ENCODE peak calls at places on chromosomes 1 and 21, in seven cellular contexts. G is ascending aorta; H is AG04450; M is CD4-positive, alpha-beta T cell; Z is mucosa of descending colon; F is astrocyte of the cerebellum; W is glutamatergic neuron. R is an unnamed sample.
A peak's percentile ranks its signal among the peaks of the same experiment; 100 is the strongest.

GRCh38 chr1:93591833-93592635 is 89.6 kb downstream of the BCAR3 start:
- DNase-seq in G (no peak), H (no peak), M (no peak), Z (peak; percentile 95), F (no peak), W (peak; percentile 81), R (no peak)

GRCh38 chr1:58082596-58082995 is 463.9 kb downstream of the OMA1 start:
- DNase-seq in G (no peak), H (no peak), M (no peak), Z (no peak), F (no peak), W (no peak), R (no peak)

GRCh38 chr1:102566182-102566581 is 542.1 kb downstream of the COL11A1 start:
- DNase-seq in G (no peak), H (no peak), M (no peak), Z (no peak), F (no peak), W (no peak), R (no peak)

GRCh38 chr21:36713746-36714145 is 14.8 kb downstream of the SIM2 start:
- DNase-seq in G (no peak), H (no peak), M (no peak), Z (no peak), F (no peak), W (no peak), R (no peak)

GRCh38 chr1:218294531-218294930 is 9.4 kb downstream of the RRP15 start:
- DNase-seq in G (no peak), H (no peak), M (no peak), Z (no peak), F (no peak), W (no peak), R (no peak)

GRCh38 chr1:111735858-111736544 is 3.2 kb downstream of the INKA2 start:
- DNase-seq in G (no peak), H (no peak), M (no peak), Z (no peak), F (no peak), W (peak; percentile 88), R (no peak)

GRCh38 chr1:9410737-9411297 is 118.1 kb downstream of the SPSB1 start:
- DNase-seq in G (no peak), H (no peak), M (no peak), Z (peak; percentile 18), F (no peak), W (no peak), R (peak; percentile 54)

GRCh38 chr1:14724234-14724633 is 125.7 kb downstream of the KAZN start:
- DNase-seq in G (no peak), H (no peak), M (no peak), Z (no peak), F (no peak), W (no peak), R (no peak)

GRCh38 chr21:45011911-45012660 is 62.3 kb upstream of the ADARB1 start:
- DNase-seq in G (no peak), H (peak; percentile 79), M (no peak), Z (no peak), F (peak; percentile 77), W (peak; percentile 34), R (peak; percentile 49)

GRCh38 chr1:192358822-192359221 is 42.0 kb downstream of the RGS21 start:
- DNase-seq in G (no peak), H (no peak), M (no peak), Z (no peak), F (no peak), W (no peak), R (no peak)

GRCh38 chr1:40017951-40018575 is 22.5 kb upstream of the CAP1 start:
- DNase-seq in G (no peak), H (no peak), M (no peak), Z (no peak), F (no peak), W (no peak), R (no peak)
- TF ChIP-seq CTCF in G (no peak), H (no peak), M (no peak), Z (no peak), F (no peak), W (no peak), R (no peak)

GRCh38 chr1:8070381-8070811 is 44.3 kb upstream of the ERRFI1 start:
- DNase-seq in G (no peak), H (no peak), M (no peak), Z (peak; percentile 35), F (no peak), W (no peak), R (no peak)
- TF ChIP-seq CTCF in G (no peak), H (no peak), M (no peak), Z (no peak), F (no peak), W (no peak), R (no peak)

DNA sequence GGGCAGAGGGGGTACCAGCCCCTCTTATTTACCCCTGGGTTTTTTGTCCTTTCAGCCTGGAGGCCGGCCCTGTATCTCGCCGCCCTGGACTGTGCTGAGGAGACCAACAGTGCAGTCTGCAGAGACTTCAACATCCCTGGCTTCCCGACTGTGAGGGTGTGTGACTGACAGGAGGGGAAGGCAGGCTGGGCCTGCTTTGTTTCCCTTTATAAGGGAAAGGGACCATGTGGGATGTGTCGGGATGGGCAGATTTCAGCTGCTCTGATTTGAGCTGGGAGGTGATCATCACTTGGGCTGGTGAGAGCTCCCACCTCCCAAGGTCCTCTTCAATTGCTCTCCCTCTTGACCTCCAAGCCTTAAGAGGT is 11.7 kb downstream of the QSOX1 start:
- DNase-seq in G (no peak), H (no peak), M (no peak), Z (no peak), F (no peak), W (no peak), R (no peak)
- TF ChIP-seq CTCF in G (no peak), H (no peak), M (no peak), Z (no peak), F (no peak), W (no peak), R (no peak)

GRCh38 chr1:173914366-173914871 is 2.7 kb downstream of the SERPINC1 start:
- DNase-seq in G (no peak), H (no peak), M (no peak), Z (peak; percentile 69), F (no peak), W (peak; percentile 44), R (no peak)
- TF ChIP-seq CTCF in G (no peak), H (peak; percentile 57), M (peak; percentile 39), Z (no peak), F (peak; percentile 55), W (peak; percentile 76), R (peak; percentile 36)

GRCh38 chr21:15682977-15683376 is 46.8 kb upstream of the USP25 start:
- DNase-seq in G (no peak), H (no peak), M (no peak), Z (no peak), F (no peak), W (no peak), R (no peak)

GRCh38 chr21:15682182-15682895 is 47.4 kb upstream of the USP25 start:
- DNase-seq in G (no peak), H (no peak), M (no peak), Z (no peak), F (no peak), W (no peak), R (no peak)

DNA sequence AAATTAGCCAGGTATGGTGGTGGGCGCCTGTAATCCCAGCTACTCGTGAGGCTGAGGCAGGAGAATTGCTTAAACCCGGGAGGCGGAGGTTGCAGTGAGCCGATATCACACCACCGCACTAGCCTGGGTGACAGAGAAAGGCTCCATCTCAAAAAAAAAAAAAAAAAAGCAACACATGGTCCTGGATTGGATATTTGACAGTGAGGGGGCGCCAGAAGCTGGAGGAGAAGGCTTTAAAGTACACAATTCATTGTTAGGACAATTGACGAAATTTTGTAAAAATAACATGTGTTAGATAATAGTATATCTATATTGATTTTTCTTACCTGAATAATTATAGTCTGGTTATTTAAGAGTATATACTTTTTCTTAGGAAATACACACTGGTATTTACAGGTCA is 50.2 kb upstream of the USP25 start:
- DNase-seq in G (no peak), H (no peak), M (no peak), Z (no peak), F (no peak), W (no peak), R (no peak)
- TF ChIP-seq CTCF in G (no peak), H (no peak), M (no peak), Z (no peak), F (no peak), W (no peak), R (no peak)

GRCh38 chr21:35508389-35508888 is 459.3 kb upstream of the RUNX1 start:
- DNase-seq in G (peak; percentile 49), H (peak; percentile 18), M (no peak), Z (peak; percentile 59), F (no peak), W (no peak), R (peak; percentile 32)
- TF ChIP-seq CTCF in G (no peak), H (peak; percentile 30), M (no peak), Z (no peak), F (no peak), W (no peak), R (peak; percentile 29)

GRCh38 chr1:193392686-193393085 is 206.3 kb upstream of the B3GALT2 start:
- DNase-seq in G (no peak), H (no peak), M (no peak), Z (no peak), F (no peak), W (no peak), R (no peak)
- TF ChIP-seq CTCF in G (no peak), H (no peak), M (no peak), Z (no peak), F (no peak), W (no peak), R (no peak)

GRCh38 chr1:2108877-2109580 is 58.8 kb downstream of the PRKCZ start:
- DNase-seq in G (no peak), H (no peak), M (no peak), Z (no peak), F (no peak), W (no peak), R (no peak)
- TF ChIP-seq CTCF in G (no peak), H (no peak), M (no peak), Z (no peak), F (no peak), W (peak; percentile 30), R (no peak)

GRCh38 chr21:33480481-33481103 is 818 bp upstream of the TMEM50B start:
- DNase-seq in G (no peak), H (no peak), M (no peak), Z (no peak), F (no peak), W (no peak), R (no peak)

GRCh38 chr21:33478182-33478581 is 1.6 kb downstream of the TMEM50B start:
- DNase-seq in G (no peak), H (no peak), M (no peak), Z (no peak), F (no peak), W (no peak), R (no peak)

GRCh38 chr21:33478858-33479678 is 706 bp downstream of the TMEM50B start:
- DNase-seq in G (no peak), H (no peak), M (peak; percentile 55), Z (peak; percentile 37), F (no peak), W (peak; percentile 39), R (no peak)

GRCh38 chr21:33481314-33481943 is 1.7 kb upstream of the TMEM50B start:
- DNase-seq in G (no peak), H (no peak), M (no peak), Z (no peak), F (no peak), W (no peak), R (no peak)

GRCh38 chr21:33479679-33480480 is at the start of gene TMEM50B:
- DNase-seq in G (peak; percentile 83), H (peak; percentile 91), M (peak; percentile 95), Z (peak; percentile 97), F (peak; percentile 81), W (peak; percentile 96), R (peak; percentile 89)
- TF ChIP-seq CTCF in G (peak; percentile 40), H (peak; percentile 45), M (peak; percentile 0), Z (peak; percentile 28), F (peak; percentile 45), W (peak; percentile 38), R (peak; percentile 59)